ENCODE peak calls at places on chromosome X, in seven cellular contexts. B is H1, J is mesendoderm, S is H9, K is neuronal stem cell, H is IMR-90, A is mesenchymal stem cell. Y is an unnamed sample. For H3K4me1, the result is how much of the 10 kb centered on the place peaks cover.

GRCh38 chrX:118117069-118117405 is 427 bp upstream of the KLHL13 start:
- DNase-seq in A (no peak), H (no peak), J (no peak), B (no peak), S (no peak), K (no peak), Y (no peak)

GRCh38 chrX:65241059-65241721 is 264.9 kb upstream of the ZC4H2 start:
- DNase-seq in B (no peak), K (no peak), A (no peak), S (no peak), H (no peak), J (no peak), Y (no peak)

GRCh38 chrX:77900688-77901087 is 1.4 kb downstream of the COX7B start:
- DNase-seq in B (no peak), A (peak), H (no peak), K (no peak), J (no peak), S (no peak), Y (peak)

GRCh38 chrX:47483310-47484268 is 567 bp upstream of the ZNF41 start:
- DNase-seq in S (no peak), B (no peak), A (peak), H (peak), J (no peak), K (no peak), Y (no peak)

GRCh38 chrX:129600981-129601424 is 53.8 kb downstream of the APLN start:
- DNase-seq in J (peak), S (no peak), B (no peak), H (peak), K (no peak), A (peak), Y (peak)

GRCh38 chrX:18674417-18674787 is 2.5 kb upstream of the RS1 start:
- DNase-seq in H (no peak), B (no peak), K (peak), S (peak), J (no peak), A (peak), Y (no peak)

GRCh38 chrX:104707572-104707971 is 141.6 kb downstream of the IL1RAPL2 start:
- DNase-seq in H (no peak), B (no peak), A (no peak), J (no peak), S (no peak), K (no peak), Y (no peak)

GRCh38 chrX:10851809-10852208 is 231.4 kb upstream of the MID1 start:
- DNase-seq in J (no peak), B (no peak), H (no peak), S (no peak), K (no peak), A (no peak), Y (no peak)

GRCh38 chrX:42948723-42949122 is 170.8 kb upstream of the PPP1R2C start:
- DNase-seq in S (no peak), K (no peak), H (no peak), J (peak), A (no peak), B (no peak), Y (no peak)

GRCh38 chrX:27555514-27555913 is 34.6 kb upstream of the DCAF8L2 start:
- DNase-seq in B (no peak), J (peak), A (peak), K (peak), H (peak), S (no peak), Y (no peak)

GRCh38 chrX:13197961-13198761 is 121.7 kb downstream of the ATXN3L start:
- DNase-seq in J (peak), K (no peak), H (no peak), S (peak), A (no peak), B (peak), Y (peak)

GRCh38 chrX:69020316-69020715 is 144.9 kb downstream of the PJA1 start:
- DNase-seq in S (no peak), A (no peak), H (no peak), B (no peak), J (no peak), K (no peak), Y (no peak)

GRCh38 chrX:30224541-30224940 is 5.9 kb upstream of the MAGEB3 start:
- DNase-seq in A (no peak), B (no peak), H (no peak), S (no peak), K (no peak), J (peak), Y (no peak)

GRCh38 chrX:104085919-104086318 is 9.9 kb upstream of the TMSB15C start:
- DNase-seq in J (no peak), S (no peak), K (no peak), B (no peak), H (no peak), A (no peak), Y (no peak)

GRCh38 chrX:331145-331771 is 12.7 kb upstream of the GTPBP6 start:
- DNase-seq in B (no peak), J (no peak), S (no peak), A (peak), K (no peak), H (peak), Y (no peak)

GRCh38 chrX:136910565-136911040 is 30.1 kb upstream of the RBMX start:
- DNase-seq in A (peak), B (no peak), S (no peak), K (no peak), H (peak), J (no peak), Y (no peak)

GRCh38 chrX:57267308-57267707 is 19.2 kb upstream of the FAAH2 start:
- DNase-seq in H (no peak), K (no peak), B (no peak), J (no peak), S (no peak), A (no peak), Y (no peak)

GRCh38 chrX:134173541-134174272 is 63.3 kb upstream of the CCDC160 start:
- DNase-seq in K (no peak), A (no peak), J (peak), S (peak), B (no peak), H (no peak), Y (no peak)

GRCh38 chrX:153642655-153643430 is 4.2 kb upstream of the DUSP9 start:
- DNase-seq in S (peak), H (no peak), J (no peak), B (no peak), A (no peak), K (no peak), Y (no peak)

GRCh38 chrX:48493890-48494364 is 14.9 kb upstream of the PORCN start:
- DNase-seq in J (peak), B (no peak), A (peak), K (peak), H (peak), S (peak), Y (peak)

GRCh38 chrX:112636951-112637541 is 42.7 kb downstream of the LHFPL1 start:
- DNase-seq in J (no peak), B (no peak), K (no peak), H (peak), A (peak), S (no peak), Y (no peak)

GRCh38 chrX:25810202-25810601 is 327.9 kb upstream of the MAGEB18 start:
- DNase-seq in S (no peak), B (no peak), A (no peak), H (peak), J (peak), K (no peak), Y (peak)

GRCh38 chrX:114800719-114801118 is 216.7 kb downstream of the IL13RA2 start:
- DNase-seq in H (peak), S (no peak), K (no peak), B (no peak), A (peak), J (no peak), Y (peak)

GRCh38 chrX:323721-324628 is 5.4 kb upstream of the GTPBP6 start:
- DNase-seq in S (peak), B (no peak), J (peak), A (peak), K (no peak), H (peak), Y (peak)

GRCh38 chrX:12076046-12076445 is 62.2 kb upstream of the FRMPD4 start:
- DNase-seq in K (no peak), J (peak), S (no peak), B (no peak), A (no peak), H (peak), Y (no peak)

GRCh38 chrX:120380699-120381098 is 18.8 kb downstream of the ATP1B4 start:
- DNase-seq in A (peak), B (no peak), H (no peak), S (peak), K (no peak), J (peak), Y (no peak)

GRCh38 chrX:130825509-130825908 is 77.5 kb downstream of the ENOX2 start:
- DNase-seq in S (no peak), H (no peak), A (no peak), K (no peak), J (no peak), B (no peak), Y (no peak)

GRCh38 chrX:97374266-97374665 is 490.6 kb downstream of the RPA4 start:
- DNase-seq in B (no peak), S (no peak), A (no peak), K (no peak), J (no peak), H (no peak), Y (no peak)
- H2BK120ac ChIP-seq in B (no peak), S (no peak), A (no peak), K (no peak), J (no peak), H (no peak), Y (no peak)

DNA sequence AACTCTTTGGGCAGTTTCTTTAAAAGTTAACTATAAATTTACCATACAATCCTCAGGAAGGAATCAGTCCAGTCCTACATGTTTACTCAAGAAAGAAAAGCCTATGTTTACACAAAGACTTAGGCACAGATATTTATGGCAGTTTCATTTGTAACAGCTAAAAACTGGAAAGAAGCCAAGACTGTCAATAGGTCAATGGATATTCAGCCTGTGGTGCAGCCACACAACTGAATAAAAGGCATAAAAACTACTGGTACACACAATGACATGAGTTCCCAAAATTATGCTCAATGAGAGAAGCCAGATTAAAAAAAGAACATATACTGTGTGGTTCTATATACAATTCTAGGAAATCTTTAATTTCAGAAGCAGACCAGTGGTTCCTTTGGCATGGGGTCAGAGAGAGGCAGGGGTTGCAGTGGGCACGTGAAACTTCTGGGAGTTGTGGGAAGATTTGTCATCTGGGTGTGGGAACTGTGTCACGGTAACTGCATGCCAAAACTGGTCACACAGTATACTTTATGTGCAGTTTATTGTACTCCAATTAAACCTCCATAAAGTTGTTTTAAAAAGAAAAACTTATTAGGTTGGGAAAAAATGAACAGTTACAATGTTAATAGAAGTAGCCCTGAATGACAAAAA is 26.8 kb upstream of the STS start:
- DNase-seq in A (peak), S (no peak), H (peak), B (no peak), K (no peak), J (no peak), Y (no peak)
- H3K4me1 ChIP-seq in A (under half), S (under half), H (under half), B (under half), K (under half), J (under half), Y (under half)

GRCh38 chrX:9396930-9397329 is 67.9 kb upstream of the TBL1X start:
- DNase-seq in A (peak), J (no peak), H (no peak), S (no peak), B (no peak), K (peak), Y (no peak)
- H2BK120ac ChIP-seq in A (no peak), J (no peak), H (no peak), S (no peak), B (no peak), K (no peak), Y (no peak)

GRCh38 chrX:2707334-2707760 is 16.3 kb downstream of the CD99 start:
- DNase-seq in H (peak), A (peak), B (peak), J (peak), S (peak), K (no peak), Y (peak)

GRCh38 chrX:2710496-2710895 is 19.4 kb downstream of the CD99 start:
- DNase-seq in J (peak), A (no peak), S (no peak), H (no peak), B (no peak), K (no peak), Y (peak)

GRCh38 chrX:2710041-2710471 is 19.0 kb downstream of the CD99 start:
- DNase-seq in K (no peak), A (peak), H (peak), B (no peak), J (peak), S (no peak), Y (peak)

GRCh38 chrX:2708601-2709200 is 17.6 kb downstream of the CD99 start:
- DNase-seq in B (no peak), K (no peak), H (no peak), J (no peak), S (no peak), A (no peak), Y (no peak)

GRCh38 chrX:2708016-2708415 is 16.9 kb downstream of the CD99 start:
- DNase-seq in K (no peak), H (no peak), J (no peak), S (no peak), B (no peak), A (peak), Y (no peak)
- H3K4me1 ChIP-seq in K (half or more), H (under half), J (under half), S (under half), B (under half), A (under half), Y (under half)

DNA sequence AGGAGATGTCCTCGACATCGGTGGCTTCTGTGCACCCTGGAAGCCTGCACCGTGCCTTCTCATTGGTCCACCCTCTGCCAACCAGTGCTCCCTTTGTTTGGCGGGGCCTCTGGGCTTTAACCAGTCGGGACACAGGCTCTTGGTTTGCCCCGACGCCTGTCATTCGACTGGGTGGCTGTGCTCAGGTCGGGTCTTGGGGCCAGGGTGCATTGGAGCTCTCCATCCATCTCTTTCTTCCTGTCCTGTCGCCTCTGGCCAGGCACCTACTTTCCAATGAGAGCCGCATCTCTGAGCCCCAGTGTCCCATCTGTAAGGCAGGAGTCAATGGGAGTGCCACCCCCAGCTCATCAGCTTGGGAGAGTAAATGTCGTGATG is 37.2 kb upstream of the NHSL2 start:
- DNase-seq in H (no peak), K (no peak), B (no peak), S (no peak), J (no peak), A (no peak), Y (no peak)
- H2BK120ac ChIP-seq in H (no peak), K (no peak), B (no peak), S (no peak), J (no peak), A (no peak), Y (no peak)

GRCh38 chrX:45472968-45473367 is 272.3 kb upstream of the DIPK2B start:
- DNase-seq in B (no peak), J (no peak), H (peak), S (no peak), K (no peak), A (peak), Y (no peak)
- H3K4me1 ChIP-seq in B (under half), J (under half), H (under half), S (under half), K (under half), A (under half), Y (under half)

Y was measured in trophoblast cell.